ENCODE peak calls at places on chromosomes 7 and 10, in nine cellular contexts. Z is GOT3, T is LHCN-M2, D is stromal cell of bone marrow, O is NCI-H2171 treated with DMSO at 0.1 percent for 48 hours, J is nucleus accumbens, B is body of pancreas, N is M059J, P is type B pancreatic cell. Y is an unnamed sample.
A peak's percentile ranks its signal among the peaks of the same experiment; 100 is the strongest.

GRCh38 chr10:133455196-133455595 is 1.5 kb downstream of the SCART1 start:
- DNase-seq in Z (no peak), T (no peak), D (no peak), O (no peak), J (no peak), B (no peak), N (no peak), P (peak; percentile 49), Y (no peak)

GRCh38 chr10:75042292-75042974 is 69.0 kb upstream of the SAMD8 start:
- DNase-seq in Z (no peak), T (peak; percentile 66), D (peak; percentile 36), O (no peak), J (no peak), B (no peak), N (peak; percentile 79), P (no peak), Y (no peak)

GRCh38 chr7:83849135-83849534 is 200.2 kb upstream of the SEMA3E start:
- DNase-seq in Z (no peak), T (peak; percentile 4), D (peak; percentile 65), O (no peak), J (no peak), B (no peak), N (no peak), P (no peak), Y (no peak)

GRCh38 chr10:114103286-114103685 is 59.6 kb downstream of the ADRB1 start:
- DNase-seq in Z (no peak), T (peak; percentile 60), D (peak; percentile 51), O (peak; percentile 23), J (no peak), B (peak; percentile 24), N (peak; percentile 65), P (no peak), Y (no peak)

GRCh38 chr10:133010095-133010837 is 67.9 kb upstream of the CFAP46 start:
- DNase-seq in Z (no peak), T (no peak), D (no peak), O (no peak), J (no peak), B (no peak), N (no peak), P (no peak), Y (peak; percentile 50)

GRCh38 chr7:138292951-138293350 is 167.1 kb upstream of the TRIM24 start:
- DNase-seq in Z (no peak), T (no peak), D (no peak), O (no peak), J (no peak), B (no peak), N (no peak), P (no peak), Y (no peak)

GRCh38 chr7:93574269-93574645 is 267 bp downstream of the CALCR start:
- DNase-seq in Z (no peak), T (no peak), D (no peak), O (no peak), J (no peak), B (no peak), N (no peak), P (no peak), Y (no peak)

GRCh38 chr10:124619802-124620490 is 124.2 kb downstream of the FAM53B start:
- DNase-seq in Z (no peak), T (no peak), D (no peak), O (no peak), J (no peak), B (no peak), N (no peak), P (no peak), Y (no peak)

GRCh38 chr7:74008687-74009086 is 19.3 kb upstream of the ELN start:
- DNase-seq in Z (no peak), T (no peak), D (no peak), O (no peak), J (no peak), B (no peak), N (no peak), P (no peak), Y (peak; percentile 3)

GRCh38 chr10:62715383-62715782 is 89.1 kb upstream of the ADO start:
- DNase-seq in Z (no peak), T (no peak), D (no peak), O (no peak), J (no peak), B (no peak), N (no peak), P (no peak), Y (no peak)

Y was measured in right cardiac atrium.